ENCODE peak calls at places on chromosomes 16 and 17, in five cellular contexts. T is neural progenitor cell, C is fibroblast of lung, F is H1, Z is GM23248. L is an unnamed sample.

GRCh38 chr16:81238296-81239011 is at the start of gene BCO1:
- DNase-seq in T (peak), C (peak), F (no peak), Z (peak), L (no peak)

GRCh38 chr16:50388491-50388890 is 19.7 kb upstream of the BRD7 start:
- DNase-seq in T (no peak), C (no peak), F (no peak), Z (no peak), L (no peak)

GRCh38 chr17:38428150-38428642 is at the start of gene ARHGAP23:
- DNase-seq in T (peak), C (peak), F (no peak), Z (peak), L (no peak)

GRCh38 chr16:58515871-58516767 is 802 bp downstream of the SETD6 start:
- DNase-seq in T (peak), C (no peak), F (no peak), Z (peak), L (no peak)

GRCh38 chr17:42700890-42701289 is 18.6 kb downstream of the CNTNAP1 start:
- DNase-seq in T (no peak), C (no peak), F (no peak), Z (no peak), L (no peak)

GRCh38 chr16:65497571-65497970 is 375.7 kb upstream of the CDH11 start:
- DNase-seq in T (no peak), C (peak), F (no peak), Z (no peak), L (no peak)

GRCh38 chr17:7838291-7839075 is 4.5 kb downstream of the KDM6B start:
- DNase-seq in T (peak), C (peak), F (no peak), Z (peak), L (no peak)

GRCh38 chr17:81095608-81095888 is 60.6 kb downstream of the BAIAP2 start:
- DNase-seq in T (no peak), C (no peak), F (no peak), Z (no peak), L (no peak)

GRCh38 chr17:70882504-70882903 is 713.2 kb downstream of the KCNJ2 start:
- DNase-seq in T (no peak), C (no peak), F (no peak), Z (no peak), L (no peak)

GRCh38 chr17:76630151-76630550 is 13.4 kb downstream of the ST6GALNAC1 start:
- DNase-seq in T (no peak), C (no peak), F (no peak), Z (no peak), L (no peak)

DNA sequence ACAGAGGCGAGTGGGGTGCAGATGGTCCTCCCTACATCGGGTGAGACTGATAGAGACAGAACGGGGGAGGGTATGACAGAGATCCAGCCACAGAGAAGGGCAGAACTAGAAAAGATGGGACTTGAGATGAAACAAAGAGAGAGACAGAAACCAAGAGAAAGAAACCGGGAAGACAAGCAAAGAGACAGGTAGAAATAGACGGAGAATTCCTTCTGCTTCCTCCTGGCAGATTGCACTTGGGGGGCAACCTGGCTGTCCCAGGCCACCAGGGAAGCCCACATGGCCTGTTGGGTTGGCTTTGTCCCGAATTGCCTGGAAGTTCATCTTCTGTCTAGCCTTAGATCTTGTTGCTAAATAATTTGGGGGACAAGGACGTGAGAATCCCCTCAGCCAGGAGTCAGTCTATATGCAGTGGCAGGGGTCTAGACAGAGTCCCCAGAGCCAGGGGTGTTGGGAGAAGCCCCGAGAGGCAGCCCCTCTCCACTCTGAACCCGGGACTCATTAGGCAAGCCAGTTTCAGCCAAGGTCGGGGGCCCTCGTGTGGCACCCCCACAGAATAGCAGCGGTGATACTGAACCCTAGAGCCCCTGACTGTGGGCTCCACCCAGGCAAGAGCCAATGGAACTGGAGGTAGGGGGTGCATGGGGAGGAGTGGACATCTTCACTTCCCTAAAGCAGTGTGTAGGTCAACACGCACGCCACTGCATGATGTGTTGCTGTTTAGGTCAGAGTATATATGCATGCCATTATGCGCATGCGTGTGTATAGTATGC is 626 bp upstream of the TSPOAP1 start:
- DNase-seq in T (peak), C (no peak), F (no peak), Z (no peak), L (no peak)
- TF ChIP-seq EZH2 in T (no peak), C (peak), F (no peak), Z (no peak), L (no peak)

GRCh38 chr17:44793885-44794698 is 35.3 kb downstream of the ADAM11 start:
- DNase-seq in T (no peak), C (no peak), F (no peak), Z (no peak), L (no peak)

GRCh38 chr17:44795421-44795820 is 34.7 kb downstream of the GJC1 start:
- DNase-seq in T (no peak), C (no peak), F (no peak), Z (no peak), L (no peak)

GRCh38 chr17:44795928-44796327 is 34.2 kb downstream of the GJC1 start:
- DNase-seq in T (no peak), C (no peak), F (no peak), Z (no peak), L (no peak)

GRCh38 chr17:44796731-44797130 is 33.4 kb downstream of the GJC1 start:
- DNase-seq in T (no peak), C (no peak), F (no peak), Z (no peak), L (no peak)

DNA sequence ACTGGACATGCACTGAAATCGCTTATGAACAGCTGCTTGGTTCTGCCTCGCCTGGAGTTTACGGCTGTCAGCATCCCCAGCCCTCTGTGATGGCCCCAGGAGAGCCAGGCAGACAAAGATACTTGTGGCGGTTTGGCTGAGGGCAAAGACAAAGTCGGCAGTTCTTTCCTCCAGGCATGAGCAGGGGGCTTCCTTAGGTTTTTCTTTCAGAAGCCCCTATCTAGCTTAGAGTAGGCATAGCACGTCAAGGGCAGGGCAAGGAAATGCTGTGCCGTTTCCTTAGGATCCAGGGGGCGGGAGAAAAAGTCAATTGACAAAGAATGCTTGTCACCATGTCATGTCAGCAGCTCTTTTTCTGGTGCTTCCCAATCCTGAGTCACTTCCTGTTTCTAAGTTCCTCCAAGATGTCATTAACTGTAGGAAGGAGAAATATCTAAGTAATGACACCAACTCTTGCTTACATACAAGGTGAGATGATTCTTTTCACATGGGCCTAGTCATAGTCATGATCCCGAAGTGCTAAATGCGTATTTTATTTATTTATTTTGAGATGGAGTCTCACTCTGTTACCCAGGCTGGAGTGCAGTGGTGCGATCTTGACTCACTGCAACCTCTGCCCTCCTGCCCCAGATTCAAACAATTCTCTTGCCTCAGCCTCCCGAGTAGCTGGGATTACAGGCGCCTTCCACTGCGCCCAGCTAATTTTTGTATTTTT is 35.2 kb downstream of the GJC1 start:
- DNase-seq in T (no peak), C (peak), F (no peak), Z (peak), L (peak)
- H3K9ac ChIP-seq in T (no peak), C (peak), F (no peak), Z (peak), L (no peak)

GRCh38 chr17:77790143-77790829 is 168.2 kb upstream of the TNRC6C start:
- DNase-seq in T (peak), C (no peak), F (peak), Z (no peak), L (no peak)
- H3K4me3 ChIP-seq in T (no peak), C (no peak), F (no peak), Z (no peak), L (no peak)

GRCh38 chr16:27852116-27852515 is 211.4 kb downstream of the GSG1L start:
- DNase-seq in T (no peak), C (no peak), F (no peak), Z (no peak), L (no peak)

GRCh38 chr16:27851586-27851985 is 211.9 kb downstream of the GSG1L start:
- DNase-seq in T (no peak), C (no peak), F (no peak), Z (no peak), L (no peak)

GRCh38 chr16:27853101-27853500 is 210.4 kb downstream of the GSG1L start:
- DNase-seq in T (no peak), C (no peak), F (no peak), Z (no peak), L (no peak)

GRCh38 chr16:27852681-27853080 is 210.8 kb downstream of the GSG1L start:
- DNase-seq in T (no peak), C (no peak), F (no peak), Z (no peak), L (no peak)

GRCh38 chr16:27853651-27854050 is 209.9 kb downstream of the GSG1L start:
- DNase-seq in T (no peak), C (no peak), F (no peak), Z (no peak), L (no peak)
- TF ChIP-seq EZH2 in T (no peak), C (no peak), F (no peak), Z (no peak), L (no peak)

GRCh38 chr16:27362570-27363245 is 39.3 kb upstream of the IL21R start:
- DNase-seq in T (no peak), C (no peak), F (no peak), Z (no peak), L (no peak)

GRCh38 chr16:27365142-27366089 is 36.6 kb upstream of the IL21R start:
- DNase-seq in T (no peak), C (peak), F (no peak), Z (peak), L (no peak)

GRCh38 chr16:27363246-27363632 is 38.7 kb upstream of the IL21R start:
- DNase-seq in T (no peak), C (no peak), F (no peak), Z (no peak), L (no peak)

GRCh38 chr16:27363797-27364196 is 38.2 kb upstream of the IL21R start:
- DNase-seq in T (no peak), C (no peak), F (no peak), Z (no peak), L (no peak)

DNA sequence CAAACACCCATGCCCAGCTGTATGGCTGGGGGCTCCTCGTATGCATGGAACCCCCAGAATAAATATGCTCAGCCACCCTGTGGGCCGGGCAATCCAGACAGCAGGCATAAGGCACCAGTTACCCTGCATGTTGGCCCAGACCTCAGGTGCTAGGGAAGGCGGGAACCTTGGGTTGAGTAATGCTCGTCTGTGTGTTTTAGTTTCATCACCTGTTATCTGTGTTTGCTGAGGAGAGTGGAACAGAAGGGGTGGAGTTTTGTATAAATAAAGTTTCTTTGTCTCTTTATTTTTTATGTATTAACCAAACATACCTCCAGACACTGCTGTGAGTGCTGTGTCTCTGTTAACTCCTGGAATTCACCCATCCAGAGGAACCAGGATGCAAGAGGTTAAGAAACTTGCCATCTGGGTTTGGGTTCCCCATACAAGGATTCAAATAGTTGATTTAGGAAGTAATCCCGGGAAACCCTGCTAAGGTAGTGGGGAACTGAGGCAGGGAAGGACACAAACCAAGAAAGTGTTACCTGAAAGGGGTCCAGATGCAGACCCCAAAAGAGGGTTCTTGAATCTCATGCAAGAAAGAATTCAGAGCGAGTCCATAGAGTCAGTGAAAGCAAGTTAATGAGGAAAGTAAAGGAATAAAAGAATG is 37.4 kb upstream of the IL21R start:
- DNase-seq in T (no peak), C (no peak), F (no peak), Z (no peak), L (no peak)
- H3K9ac ChIP-seq in T (no peak), C (no peak), F (no peak), Z (no peak), L (no peak)

GRCh38 chr16:84321932-84322331 is 27.3 kb downstream of the WFDC1 start:
- DNase-seq in T (no peak), C (no peak), F (no peak), Z (no peak), L (no peak)

GRCh38 chr16:84322749-84323148 is 28.1 kb downstream of the WFDC1 start:
- DNase-seq in T (no peak), C (no peak), F (no peak), Z (no peak), L (no peak)

GRCh38 chr16:84323626-84324025 is 28.9 kb downstream of the WFDC1 start:
- DNase-seq in T (no peak), C (no peak), F (no peak), Z (peak), L (no peak)

GRCh38 chr16:84326545-84326944 is 31.9 kb downstream of the WFDC1 start:
- DNase-seq in T (no peak), C (no peak), F (no peak), Z (no peak), L (no peak)

GRCh38 chr16:84324439-84325262 is 30.0 kb downstream of the WFDC1 start:
- DNase-seq in T (no peak), C (peak), F (no peak), Z (peak), L (no peak)
- H3K4me3 ChIP-seq in T (no peak), C (no peak), F (no peak), Z (no peak), L (no peak)

GRCh38 chr17:15341385-15341849 is at the start of gene TEKT3:
- DNase-seq in T (peak), C (peak), F (peak), Z (peak), L (no peak)
- TF ChIP-seq EZH2 in T (peak), C (peak), F (no peak), Z (no peak), L (no peak)

GRCh38 chr17:45229681-45230409 is 8.2 kb downstream of the FMNL1 start:
- DNase-seq in T (no peak), C (no peak), F (no peak), Z (peak), L (no peak)
- H3K9ac ChIP-seq in T (no peak), C (no peak), F (no peak), Z (peak), L (no peak)

GRCh38 chr16:502179-502943 is 25.2 kb upstream of the CAPN15 start:
- DNase-seq in T (no peak), C (no peak), F (no peak), Z (no peak), L (no peak)
- H3K4me3 ChIP-seq in T (no peak), C (no peak), F (no peak), Z (no peak), L (no peak)

GRCh38 chr17:48526986-48527741 is 3.6 kb downstream of the HOXB1 start:
- DNase-seq in T (peak), C (no peak), F (no peak), Z (no peak), L (no peak)
- TF ChIP-seq EZH2 in T (peak), C (no peak), F (no peak), Z (no peak), L (no peak)

L was measured in SK-N-MC.